ENCODE peak calls at places on chromosome 7, in five cellular contexts. One of them, this sample, is unnamed.

GRCh38 chr7:35430547-35431153 is 176.8 kb upstream of the TBX20 start:
- DNase-seq in A549: peak
- DNase-seq in fibroblast of lung: no peak
- DNase-seq in mammary epithelial cell: peak
- DNase-seq in IMR-90: no peak
- DNase-seq in this sample: no peak

GRCh38 chr7:19665399-19666008 is 43.3 kb downstream of the POLR1F start:
- DNase-seq in A549: peak
- DNase-seq in fibroblast of lung: peak
- DNase-seq in mammary epithelial cell: peak
- DNase-seq in IMR-90: peak
- DNase-seq in this sample: peak

GRCh38 chr7:120583835-120584586 is 273.9 kb downstream of the TSPAN12 start:
- DNase-seq in A549: no peak
- DNase-seq in fibroblast of lung: peak
- DNase-seq in mammary epithelial cell: peak
- DNase-seq in IMR-90: peak
- DNase-seq in this sample: peak

GRCh38 chr7:41107938-41108448 is 594.9 kb downstream of the INHBA start:
- DNase-seq in A549: peak
- DNase-seq in fibroblast of lung: no peak
- DNase-seq in mammary epithelial cell: peak
- DNase-seq in IMR-90: peak
- DNase-seq in this sample: peak

GRCh38 chr7:43784030-43785001 is 25.8 kb downstream of the BLVRA start:
- DNase-seq in A549: no peak
- DNase-seq in fibroblast of lung: peak
- DNase-seq in mammary epithelial cell: no peak
- DNase-seq in IMR-90: peak
- DNase-seq in this sample: no peak

GRCh38 chr7:82594665-82595064 is 151.1 kb upstream of the CACNA2D1 start:
- DNase-seq in A549: no peak
- DNase-seq in fibroblast of lung: peak
- DNase-seq in mammary epithelial cell: no peak
- DNase-seq in IMR-90: no peak
- DNase-seq in this sample: no peak

GRCh38 chr7:22566592-22566991 is 66.6 kb upstream of the STEAP1B start:
- DNase-seq in A549: no peak
- DNase-seq in fibroblast of lung: no peak
- DNase-seq in mammary epithelial cell: no peak
- DNase-seq in IMR-90: no peak
- DNase-seq in this sample: no peak

GRCh38 chr7:76336094-76336493 is 22.7 kb downstream of the YWHAG start:
- DNase-seq in A549: no peak
- DNase-seq in fibroblast of lung: no peak
- DNase-seq in mammary epithelial cell: no peak
- DNase-seq in IMR-90: no peak
- DNase-seq in this sample: no peak

GRCh38 chr7:133001727-133002126 is 80.2 kb downstream of the CHCHD3 start:
- DNase-seq in A549: no peak
- DNase-seq in fibroblast of lung: no peak
- DNase-seq in mammary epithelial cell: no peak
- DNase-seq in IMR-90: no peak
- DNase-seq in this sample: no peak

GRCh38 chr7:98594787-98595186 is 22.3 kb upstream of the NPTX2 start:
- DNase-seq in A549: no peak
- DNase-seq in fibroblast of lung: no peak
- DNase-seq in mammary epithelial cell: no peak
- DNase-seq in IMR-90: no peak
- DNase-seq in this sample: no peak

GRCh38 chr7:126818393-126819196 is 434.1 kb downstream of the GRM8 start:
- DNase-seq in A549: no peak
- DNase-seq in fibroblast of lung: no peak
- DNase-seq in mammary epithelial cell: no peak
- DNase-seq in IMR-90: no peak
- DNase-seq in this sample: no peak

GRCh38 chr7:30403477-30403876 is 75.1 kb downstream of the NOD1 start:
- DNase-seq in A549: no peak
- DNase-seq in fibroblast of lung: no peak
- DNase-seq in mammary epithelial cell: peak
- DNase-seq in IMR-90: no peak
- DNase-seq in this sample: no peak

GRCh38 chr7:116672596-116673503 is 854 bp downstream of the MET start:
- DNase-seq in A549: peak
- DNase-seq in fibroblast of lung: peak
- DNase-seq in mammary epithelial cell: peak
- DNase-seq in IMR-90: peak
- DNase-seq in this sample: peak

GRCh38 chr7:130996841-130997231 is 262.8 kb upstream of the KLF14 start:
- DNase-seq in A549: peak
- DNase-seq in fibroblast of lung: no peak
- DNase-seq in mammary epithelial cell: peak
- DNase-seq in IMR-90: peak
- DNase-seq in this sample: peak

GRCh38 chr7:143000648-143001047 is 26.3 kb downstream of the OR9A2 start:
- DNase-seq in A549: no peak
- DNase-seq in fibroblast of lung: no peak
- DNase-seq in mammary epithelial cell: no peak
- DNase-seq in IMR-90: no peak
- DNase-seq in this sample: no peak

GRCh38 chr7:143002856-143003255 is 24.1 kb downstream of the OR9A2 start:
- DNase-seq in A549: no peak
- DNase-seq in fibroblast of lung: no peak
- DNase-seq in mammary epithelial cell: no peak
- DNase-seq in IMR-90: no peak
- DNase-seq in this sample: no peak

GRCh38 chr7:143003393-143004051 is 23.4 kb downstream of the OR9A2 start:
- DNase-seq in A549: peak
- DNase-seq in fibroblast of lung: peak
- DNase-seq in mammary epithelial cell: peak
- DNase-seq in IMR-90: peak
- DNase-seq in this sample: peak

GRCh38 chr7:142999793-143000192 is 27.1 kb downstream of the OR9A2 start:
- DNase-seq in A549: no peak
- DNase-seq in fibroblast of lung: no peak
- DNase-seq in mammary epithelial cell: no peak
- DNase-seq in IMR-90: no peak
- DNase-seq in this sample: no peak

GRCh38 chr7:143002106-143002505 is 24.8 kb downstream of the OR9A2 start:
- DNase-seq in A549: peak
- DNase-seq in fibroblast of lung: peak
- DNase-seq in mammary epithelial cell: peak
- DNase-seq in IMR-90: no peak
- DNase-seq in this sample: no peak
- TF ChIP-seq CTCF in A549: peak
- TF ChIP-seq CTCF in fibroblast of lung: peak
- TF ChIP-seq CTCF in mammary epithelial cell: peak
- TF ChIP-seq CTCF in IMR-90: peak
- TF ChIP-seq CTCF in this sample: peak

DNA sequence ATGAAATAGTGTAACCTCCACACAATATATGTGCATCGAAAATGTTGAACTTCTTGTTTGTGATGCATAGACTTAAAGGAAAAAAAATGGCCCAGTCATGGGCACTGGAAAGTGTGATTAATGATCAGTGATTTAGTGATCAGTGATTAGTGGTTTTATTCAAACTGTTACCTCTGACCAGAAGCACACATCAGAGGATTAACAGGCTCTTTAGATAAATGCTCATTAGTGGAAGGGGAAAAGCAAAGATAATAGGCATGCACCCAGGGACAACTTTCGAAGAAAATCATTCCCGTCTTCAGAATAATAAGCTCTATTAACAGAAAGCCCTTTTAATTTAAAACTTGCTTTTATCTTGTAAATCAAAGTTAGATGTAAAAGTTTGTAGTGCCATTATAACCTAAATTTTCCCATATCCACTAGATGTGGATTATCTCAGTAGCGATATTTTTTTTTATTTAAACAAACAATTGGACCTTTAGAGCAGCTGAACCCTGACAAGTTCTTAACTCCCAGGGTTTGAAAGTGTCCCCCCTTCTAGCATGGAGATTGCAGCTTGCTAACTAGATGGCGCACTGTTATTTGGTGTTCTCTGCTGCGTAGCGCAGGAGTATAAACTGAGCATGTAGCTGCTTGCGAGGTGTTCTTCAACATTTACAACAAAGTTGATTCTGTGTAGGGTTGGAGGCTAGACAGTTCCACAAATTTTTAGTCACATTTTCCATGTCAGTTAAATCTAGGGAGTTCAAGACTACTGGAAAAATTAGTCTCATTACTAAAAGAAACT is at the start of gene CREB5:
- DNase-seq in A549: peak
- DNase-seq in fibroblast of lung: peak
- DNase-seq in mammary epithelial cell: no peak
- DNase-seq in IMR-90: peak
- DNase-seq in this sample: no peak
- H3K4me2 ChIP-seq in A549: peak
- H3K4me2 ChIP-seq in fibroblast of lung: peak
- H3K4me2 ChIP-seq in mammary epithelial cell: peak
- H3K4me2 ChIP-seq in IMR-90: peak
- H3K4me2 ChIP-seq in this sample: peak

GRCh38 chr7:94003446-94004023 is 620 bp downstream of the BET1 start:
- DNase-seq in A549: no peak
- DNase-seq in fibroblast of lung: no peak
- DNase-seq in mammary epithelial cell: peak
- DNase-seq in IMR-90: peak
- DNase-seq in this sample: peak
- H3K27ac ChIP-seq in A549: peak
- H3K27ac ChIP-seq in fibroblast of lung: peak
- H3K27ac ChIP-seq in mammary epithelial cell: peak
- H3K27ac ChIP-seq in IMR-90: peak
- H3K27ac ChIP-seq in this sample: peak

GRCh38 chr7:100457033-100457432 is 7.0 kb downstream of the SPACDR start:
- DNase-seq in A549: no peak
- DNase-seq in fibroblast of lung: no peak
- DNase-seq in mammary epithelial cell: no peak
- DNase-seq in IMR-90: no peak
- DNase-seq in this sample: no peak

GRCh38 chr7:100452513-100452912 is 11.5 kb downstream of the SPACDR start:
- DNase-seq in A549: no peak
- DNase-seq in fibroblast of lung: no peak
- DNase-seq in mammary epithelial cell: no peak
- DNase-seq in IMR-90: no peak
- DNase-seq in this sample: no peak

GRCh38 chr7:100456561-100456957 is 7.5 kb downstream of the SPACDR start:
- DNase-seq in A549: no peak
- DNase-seq in fibroblast of lung: no peak
- DNase-seq in mammary epithelial cell: no peak
- DNase-seq in IMR-90: no peak
- DNase-seq in this sample: no peak
- TF ChIP-seq CTCF in A549: no peak
- TF ChIP-seq CTCF in fibroblast of lung: no peak
- TF ChIP-seq CTCF in mammary epithelial cell: no peak
- TF ChIP-seq CTCF in IMR-90: peak
- TF ChIP-seq CTCF in this sample: no peak

GRCh38 chr7:37448057-37448636 is 517 bp downstream of the ELMO1 start:
- DNase-seq in A549: no peak
- DNase-seq in fibroblast of lung: no peak
- DNase-seq in mammary epithelial cell: no peak
- DNase-seq in IMR-90: no peak
- DNase-seq in this sample: no peak

GRCh38 chr7:37446371-37446770 is 2.3 kb downstream of the ELMO1 start:
- DNase-seq in A549: no peak
- DNase-seq in fibroblast of lung: no peak
- DNase-seq in mammary epithelial cell: no peak
- DNase-seq in IMR-90: no peak
- DNase-seq in this sample: no peak

GRCh38 chr7:37445800-37446199 is 2.9 kb downstream of the ELMO1 start:
- DNase-seq in A549: no peak
- DNase-seq in fibroblast of lung: no peak
- DNase-seq in mammary epithelial cell: no peak
- DNase-seq in IMR-90: no peak
- DNase-seq in this sample: no peak

GRCh38 chr7:37442268-37442667 is 6.4 kb downstream of the ELMO1 start:
- DNase-seq in A549: no peak
- DNase-seq in fibroblast of lung: no peak
- DNase-seq in mammary epithelial cell: no peak
- DNase-seq in IMR-90: no peak
- DNase-seq in this sample: no peak

GRCh38 chr7:37445064-37445723 is 3.5 kb downstream of the ELMO1 start:
- DNase-seq in A549: no peak
- DNase-seq in fibroblast of lung: no peak
- DNase-seq in mammary epithelial cell: no peak
- DNase-seq in IMR-90: no peak
- DNase-seq in this sample: no peak
- H3K4me2 ChIP-seq in A549: no peak
- H3K4me2 ChIP-seq in fibroblast of lung: no peak
- H3K4me2 ChIP-seq in mammary epithelial cell: no peak
- H3K4me2 ChIP-seq in IMR-90: no peak
- H3K4me2 ChIP-seq in this sample: no peak

GRCh38 chr7:137916564-137916963 is 69.8 kb upstream of the DGKI start:
- DNase-seq in A549: no peak
- DNase-seq in fibroblast of lung: no peak
- DNase-seq in mammary epithelial cell: no peak
- DNase-seq in IMR-90: no peak
- DNase-seq in this sample: no peak
- H3K27ac ChIP-seq in A549: no peak
- H3K27ac ChIP-seq in fibroblast of lung: no peak
- H3K27ac ChIP-seq in mammary epithelial cell: no peak
- H3K27ac ChIP-seq in IMR-90: no peak
- H3K27ac ChIP-seq in this sample: no peak

GRCh38 chr7:55928006-55928767 is 23.5 kb upstream of the MRPS17 start:
- DNase-seq in A549: no peak
- DNase-seq in fibroblast of lung: no peak
- DNase-seq in mammary epithelial cell: no peak
- DNase-seq in IMR-90: no peak
- DNase-seq in this sample: no peak

GRCh38 chr7:55931421-55932151 is 20.1 kb upstream of the MRPS17 start:
- DNase-seq in A549: no peak
- DNase-seq in fibroblast of lung: no peak
- DNase-seq in mammary epithelial cell: no peak
- DNase-seq in IMR-90: no peak
- DNase-seq in this sample: no peak
- TF ChIP-seq CTCF in A549: no peak
- TF ChIP-seq CTCF in fibroblast of lung: no peak
- TF ChIP-seq CTCF in mammary epithelial cell: no peak
- TF ChIP-seq CTCF in IMR-90: no peak
- TF ChIP-seq CTCF in this sample: no peak

This sample was measured in astrocyte.